ENCODE peak calls at places on chromosomes 7 and 10, in ten cellular contexts. Z is sigmoid colon, T is SK-N-SH, H is transverse colon, N is GM23338, V is HL-60, J is H1, I is upper lobe of left lung, M is stomach, U is suprapubic skin. L is an unnamed sample.

GRCh38 chr7:137302075-137302474 is 41.5 kb downstream of the PTN start:
- DNase-seq in Z (no peak), T (no peak), H (no peak), N (no peak), V (no peak), J (no peak), I (no peak), M (no peak), U (no peak), L (no peak)

GRCh38 chr10:71770255-71770654 is 3.1 kb downstream of the VSIR start:
- DNase-seq in Z (no peak), T (no peak), H (no peak), N (no peak), V (peak; percentile 40), J (no peak), I (no peak), M (no peak), U (no peak), L (no peak)

GRCh38 chr10:76492026-76492425 is 1060.6 kb downstream of the LRMDA start:
- DNase-seq in Z (no peak), T (no peak), H (no peak), N (no peak), V (no peak), J (no peak), I (no peak), M (no peak), U (no peak), L (no peak)

GRCh38 chr10:83692196-83692595 is 447.1 kb upstream of the GHITM start:
- DNase-seq in Z (no peak), T (no peak), H (no peak), N (no peak), V (no peak), J (no peak), I (no peak), M (no peak), U (no peak), L (no peak)

GRCh38 chr10:34171957-34172527 is 643.1 kb downstream of the PARD3 start:
- DNase-seq in Z (no peak), T (no peak), H (no peak), N (no peak), V (no peak), J (no peak), I (no peak), M (no peak), U (no peak), L (no peak)

GRCh38 chr10:114388275-114388674 is 16.0 kb downstream of the AFAP1L2 start:
- DNase-seq in Z (no peak), T (no peak), H (no peak), N (no peak), V (no peak), J (no peak), I (no peak), M (no peak), U (no peak), L (no peak)

GRCh38 chr7:155995183-155995612 is 182.9 kb upstream of the SHH start:
- DNase-seq in Z (no peak), T (no peak), H (no peak), N (no peak), V (peak; percentile 35), J (no peak), I (peak; percentile 9), M (no peak), U (peak; percentile 33), L (peak; percentile 61)

GRCh38 chr7:77464589-77464988 is 48.4 kb upstream of the GSAP start:
- DNase-seq in Z (no peak), T (no peak), H (no peak), N (no peak), V (no peak), J (no peak), I (no peak), M (no peak), U (no peak), L (no peak)

GRCh38 chr10:25522946-25523608 is 348.3 kb downstream of the GPR158 start:
- DNase-seq in Z (no peak), T (peak; percentile 30), H (no peak), N (peak; percentile 81), V (no peak), J (peak; percentile 85), I (no peak), M (no peak), U (no peak), L (no peak)
- TF ChIP-seq CTCF in Z (no peak), T (peak; percentile 49), H (no peak), N (peak; percentile 75), V (no peak), J (peak; percentile 77), I (no peak), M (no peak), U (no peak), L (no peak)

GRCh38 chr7:130909881-130910672 is 176.1 kb upstream of the KLF14 start:
- DNase-seq in Z (no peak), T (no peak), H (no peak), N (no peak), V (no peak), J (no peak), I (no peak), M (no peak), U (no peak), L (no peak)

GRCh38 chr7:130913721-130914588 is 179.9 kb upstream of the KLF14 start:
- DNase-seq in Z (no peak), T (no peak), H (no peak), N (no peak), V (peak; percentile 80), J (no peak), I (peak; percentile 47), M (no peak), U (no peak), L (no peak)

GRCh38 chr7:130912910-130913720 is 179.1 kb upstream of the KLF14 start:
- DNase-seq in Z (peak; percentile 86), T (no peak), H (peak; percentile 79), N (no peak), V (no peak), J (no peak), I (peak; percentile 77), M (peak; percentile 67), U (peak; percentile 84), L (no peak)

GRCh38 chr7:130910949-130911944 is 177.2 kb upstream of the KLF14 start:
- DNase-seq in Z (no peak), T (no peak), H (no peak), N (peak; percentile 76), V (no peak), J (no peak), I (no peak), M (no peak), U (no peak), L (peak; percentile 67)

DNA sequence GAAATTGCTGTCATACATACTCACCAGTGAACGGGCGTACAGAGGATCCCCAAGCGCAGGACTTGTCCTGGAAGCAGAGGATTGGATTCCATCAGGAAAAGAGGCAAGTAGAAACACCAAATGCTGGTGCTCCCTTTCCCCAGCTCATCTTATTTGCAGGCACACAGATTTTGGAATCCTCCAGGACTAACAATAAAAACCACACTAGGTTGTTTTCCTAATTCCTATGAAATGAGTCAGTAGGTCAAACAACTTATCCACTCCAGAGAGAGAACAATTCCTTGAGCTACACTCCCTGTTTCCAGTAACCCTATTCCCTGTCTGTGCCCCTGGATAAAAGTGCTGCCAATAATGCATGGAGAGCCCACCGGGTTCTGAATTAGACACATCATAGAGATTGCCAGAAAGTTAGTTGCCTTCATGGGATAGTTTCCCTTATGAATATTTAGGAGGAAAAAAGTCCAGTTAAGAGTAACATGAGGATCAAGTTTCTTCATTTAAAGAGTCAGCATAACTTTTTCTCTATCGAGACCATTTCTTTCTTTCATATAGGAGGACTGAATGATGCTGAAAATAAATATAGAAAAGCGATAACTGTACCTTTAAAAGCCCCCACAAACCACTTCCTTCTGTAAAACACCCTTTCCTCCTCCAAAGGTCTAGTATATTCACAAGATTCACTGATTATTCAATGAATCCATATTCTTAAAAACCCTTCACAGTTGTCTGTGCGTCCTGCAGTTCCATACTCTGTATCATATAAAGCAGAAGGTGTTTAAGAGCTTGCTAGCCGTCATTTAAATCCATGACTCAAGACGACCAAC is 178.3 kb upstream of the KLF14 start:
- DNase-seq in Z (no peak), T (no peak), H (no peak), N (no peak), V (no peak), J (no peak), I (no peak), M (no peak), U (no peak), L (no peak)
- TF ChIP-seq POLR2AphosphoS5 in Z (no peak), T (peak; percentile 95), H (peak; percentile 16), N (no peak), V (no peak), J (no peak), I (peak; percentile 44), M (no peak), U (no peak), L (peak; percentile 62)

DNA sequence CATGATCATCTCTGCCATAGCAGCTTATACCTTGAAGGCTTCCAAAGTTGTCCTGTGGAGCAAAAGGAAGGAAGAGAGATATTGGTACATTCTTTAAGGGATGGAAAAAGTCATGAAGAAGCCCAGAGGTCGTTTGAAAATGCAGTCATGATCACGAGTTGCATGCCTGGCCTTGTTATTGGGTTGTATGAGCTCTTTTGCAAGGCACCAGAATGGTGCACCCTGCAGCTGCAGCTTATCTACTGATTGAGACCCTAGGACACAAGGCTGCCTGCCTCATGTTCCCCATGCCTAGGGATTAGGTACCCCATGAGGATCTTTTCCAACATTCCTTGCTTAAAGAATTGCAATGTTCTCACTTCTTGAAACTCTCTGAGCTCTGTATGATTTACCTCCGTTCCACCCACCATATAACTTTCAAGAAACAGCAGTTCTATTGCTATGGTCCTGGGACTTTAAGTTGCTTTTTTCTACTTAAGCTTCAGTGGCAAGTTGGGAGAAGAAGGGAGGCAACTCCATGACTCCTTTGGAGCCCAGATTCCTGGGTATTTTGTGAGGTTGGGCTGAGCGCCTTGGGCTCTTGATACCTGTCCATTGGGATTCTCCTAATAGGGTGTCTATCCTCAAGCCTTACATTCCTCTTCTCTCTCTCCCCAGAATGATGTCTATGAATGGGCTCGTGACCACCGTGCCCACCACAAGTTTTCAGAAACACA is 6.9 kb downstream of the SCD start:
- DNase-seq in Z (no peak), T (no peak), H (no peak), N (no peak), V (no peak), J (no peak), I (no peak), M (no peak), U (no peak), L (no peak)
- H3K27me3 ChIP-seq in Z (no peaks in the 10 kb centered on the region), T (no peaks in the 10 kb centered on the region), H (no peaks in the 10 kb centered on the region), N (no peaks in the 10 kb centered on the region), V (no peaks in the 10 kb centered on the region), J (no peaks in the 10 kb centered on the region), I (no peaks in the 10 kb centered on the region), M (no peaks in the 10 kb centered on the region), U (no peaks in the 10 kb centered on the region), L (no peaks in the 10 kb centered on the region)

DNA sequence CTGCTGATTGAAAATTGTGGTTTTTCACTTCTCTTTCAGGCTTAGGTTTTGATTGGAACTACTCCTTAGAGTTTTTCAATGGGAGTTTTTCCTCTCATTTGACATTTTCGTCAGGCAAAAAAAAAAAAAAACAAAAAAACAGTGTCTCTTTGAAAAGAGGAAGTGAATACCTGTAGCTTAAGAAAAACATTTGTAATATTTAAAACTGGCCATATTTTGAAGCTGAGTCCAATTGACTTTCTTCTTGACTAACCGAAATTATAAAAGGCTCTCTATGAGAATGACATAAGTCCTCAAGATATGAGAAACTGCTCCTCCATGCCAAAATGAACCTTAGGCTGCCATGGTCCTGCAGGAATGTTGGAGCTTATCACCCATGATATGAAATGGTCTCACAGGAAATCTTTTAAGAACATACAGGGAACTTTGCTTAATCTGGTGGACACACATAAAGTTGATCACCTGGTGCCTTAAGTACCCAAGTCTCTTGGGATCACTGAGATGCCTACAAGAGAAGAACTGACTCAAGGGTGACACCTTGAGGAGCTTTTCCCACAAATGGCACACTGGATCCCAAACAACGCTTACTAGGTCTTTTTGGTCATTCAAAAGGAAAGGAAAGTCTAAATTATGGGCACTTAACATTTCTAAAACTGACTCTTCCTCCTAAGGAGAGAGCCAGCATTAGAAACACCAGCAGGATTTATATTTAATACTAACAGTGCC is 263.4 kb downstream of the CDC14C start:
- DNase-seq in Z (no peak), T (no peak), H (no peak), N (peak; percentile 20), V (no peak), J (no peak), I (no peak), M (no peak), U (no peak), L (no peak)
- TF ChIP-seq CTCF in Z (no peak), T (peak; percentile 49), H (no peak), N (peak; percentile 44), V (no peak), J (no peak), I (no peak), M (no peak), U (no peak), L (no peak)